ENCODE peak calls at places on chromosomes 2 and 18, in ten cellular contexts. One of them, this sample, is unnamed.

GRCh38 chr18:435940-436339 is 64.6 kb downstream of the COLEC12 start:
- DNase-seq in SK-N-SH: no peak
- DNase-seq in HCT116: no peak
- DNase-seq in IMR-90: peak
- DNase-seq in K562: no peak
- DNase-seq in HepG2: no peak
- DNase-seq in PC-3: no peak
- DNase-seq in colonic mucosa: no peak
- DNase-seq in kidney: no peak
- DNase-seq in endothelial cell of umbilical vein: no peak
- DNase-seq in this sample: no peak

GRCh38 chr2:204251118-204251757 is 294.0 kb upstream of the PARD3B start:
- DNase-seq in SK-N-SH: no peak
- DNase-seq in HCT116: no peak
- DNase-seq in IMR-90: no peak
- DNase-seq in K562: no peak
- DNase-seq in HepG2: no peak
- DNase-seq in PC-3: no peak
- DNase-seq in colonic mucosa: no peak
- DNase-seq in kidney: no peak
- DNase-seq in endothelial cell of umbilical vein: no peak
- DNase-seq in this sample: no peak

GRCh38 chr2:233152541-233152940 is 92.4 kb downstream of the INPP5D start:
- DNase-seq in SK-N-SH: no peak
- DNase-seq in HCT116: no peak
- DNase-seq in IMR-90: peak
- DNase-seq in K562: no peak
- DNase-seq in HepG2: no peak
- DNase-seq in PC-3: no peak
- DNase-seq in colonic mucosa: no peak
- DNase-seq in kidney: no peak
- DNase-seq in endothelial cell of umbilical vein: peak
- DNase-seq in this sample: no peak

GRCh38 chr2:50535971-50536759 is 495.8 kb downstream of the NRXN1 start:
- DNase-seq in SK-N-SH: peak
- DNase-seq in HCT116: peak
- DNase-seq in IMR-90: peak
- DNase-seq in K562: no peak
- DNase-seq in HepG2: peak
- DNase-seq in PC-3: peak
- DNase-seq in colonic mucosa: no peak
- DNase-seq in kidney: no peak
- DNase-seq in endothelial cell of umbilical vein: no peak
- DNase-seq in this sample: no peak

GRCh38 chr2:60505240-60505639 is 48.2 kb downstream of the BCL11A start:
- DNase-seq in SK-N-SH: no peak
- DNase-seq in HCT116: no peak
- DNase-seq in IMR-90: no peak
- DNase-seq in K562: no peak
- DNase-seq in HepG2: no peak
- DNase-seq in PC-3: no peak
- DNase-seq in colonic mucosa: no peak
- DNase-seq in kidney: no peak
- DNase-seq in endothelial cell of umbilical vein: no peak
- DNase-seq in this sample: no peak

GRCh38 chr2:69755862-69756467 is 14.0 kb downstream of the ANXA4 start:
- DNase-seq in SK-N-SH: no peak
- DNase-seq in HCT116: peak
- DNase-seq in IMR-90: peak
- DNase-seq in K562: no peak
- DNase-seq in HepG2: peak
- DNase-seq in PC-3: peak
- DNase-seq in colonic mucosa: peak
- DNase-seq in kidney: no peak
- DNase-seq in endothelial cell of umbilical vein: peak
- DNase-seq in this sample: no peak

GRCh38 chr18:80104364-80104779 is 4.7 kb upstream of the ADNP2 start:
- DNase-seq in SK-N-SH: no peak
- DNase-seq in HCT116: no peak
- DNase-seq in IMR-90: no peak
- DNase-seq in K562: no peak
- DNase-seq in HepG2: peak
- DNase-seq in PC-3: no peak
- DNase-seq in colonic mucosa: no peak
- DNase-seq in kidney: no peak
- DNase-seq in endothelial cell of umbilical vein: no peak
- DNase-seq in this sample: peak

GRCh38 chr2:109212836-109213563 is 84.0 kb downstream of the SH3RF3 start:
- DNase-seq in SK-N-SH: no peak
- DNase-seq in HCT116: no peak
- DNase-seq in IMR-90: no peak
- DNase-seq in K562: no peak
- DNase-seq in HepG2: no peak
- DNase-seq in PC-3: no peak
- DNase-seq in colonic mucosa: no peak
- DNase-seq in kidney: no peak
- DNase-seq in endothelial cell of umbilical vein: no peak
- DNase-seq in this sample: no peak

GRCh38 chr18:73975266-73975665 is 172.4 kb downstream of the FBXO15 start:
- DNase-seq in SK-N-SH: no peak
- DNase-seq in HCT116: no peak
- DNase-seq in IMR-90: peak
- DNase-seq in K562: no peak
- DNase-seq in HepG2: no peak
- DNase-seq in PC-3: no peak
- DNase-seq in colonic mucosa: no peak
- DNase-seq in kidney: no peak
- DNase-seq in endothelial cell of umbilical vein: no peak
- DNase-seq in this sample: no peak

GRCh38 chr18:51370996-51371395 is 173.5 kb upstream of the MEX3C start:
- DNase-seq in SK-N-SH: no peak
- DNase-seq in HCT116: no peak
- DNase-seq in IMR-90: no peak
- DNase-seq in K562: no peak
- DNase-seq in HepG2: no peak
- DNase-seq in PC-3: no peak
- DNase-seq in colonic mucosa: no peak
- DNase-seq in kidney: no peak
- DNase-seq in endothelial cell of umbilical vein: no peak
- DNase-seq in this sample: no peak

GRCh38 chr18:31554776-31555175 is 36.9 kb upstream of the TTR start:
- DNase-seq in SK-N-SH: no peak
- DNase-seq in HCT116: no peak
- DNase-seq in IMR-90: no peak
- DNase-seq in K562: no peak
- DNase-seq in HepG2: no peak
- DNase-seq in PC-3: no peak
- DNase-seq in colonic mucosa: no peak
- DNase-seq in kidney: no peak
- DNase-seq in endothelial cell of umbilical vein: no peak
- DNase-seq in this sample: no peak

GRCh38 chr2:42569116-42569711 is 782 bp downstream of the MTA3 start:
- DNase-seq in SK-N-SH: peak
- DNase-seq in HCT116: no peak
- DNase-seq in IMR-90: peak
- DNase-seq in K562: peak
- DNase-seq in HepG2: peak
- DNase-seq in PC-3: peak
- DNase-seq in colonic mucosa: peak
- DNase-seq in kidney: peak
- DNase-seq in endothelial cell of umbilical vein: peak
- DNase-seq in this sample: peak

GRCh38 chr2:74747411-74748080 is 86.4 kb upstream of the HK2 start:
- DNase-seq in SK-N-SH: no peak
- DNase-seq in HCT116: no peak
- DNase-seq in IMR-90: peak
- DNase-seq in K562: no peak
- DNase-seq in HepG2: peak
- DNase-seq in PC-3: no peak
- DNase-seq in colonic mucosa: no peak
- DNase-seq in kidney: no peak
- DNase-seq in endothelial cell of umbilical vein: no peak
- DNase-seq in this sample: no peak

GRCh38 chr2:234836251-234836650 is 115.6 kb upstream of the SH3BP4 start:
- DNase-seq in SK-N-SH: peak
- DNase-seq in HCT116: no peak
- DNase-seq in IMR-90: no peak
- DNase-seq in K562: no peak
- DNase-seq in HepG2: peak
- DNase-seq in PC-3: no peak
- DNase-seq in colonic mucosa: no peak
- DNase-seq in kidney: no peak
- DNase-seq in endothelial cell of umbilical vein: no peak
- DNase-seq in this sample: no peak

GRCh38 chr2:230930149-230930780 is 5.2 kb upstream of the GPR55 start:
- DNase-seq in SK-N-SH: no peak
- DNase-seq in HCT116: no peak
- DNase-seq in IMR-90: no peak
- DNase-seq in K562: no peak
- DNase-seq in HepG2: no peak
- DNase-seq in PC-3: no peak
- DNase-seq in colonic mucosa: no peak
- DNase-seq in kidney: no peak
- DNase-seq in endothelial cell of umbilical vein: no peak
- DNase-seq in this sample: peak

DNA sequence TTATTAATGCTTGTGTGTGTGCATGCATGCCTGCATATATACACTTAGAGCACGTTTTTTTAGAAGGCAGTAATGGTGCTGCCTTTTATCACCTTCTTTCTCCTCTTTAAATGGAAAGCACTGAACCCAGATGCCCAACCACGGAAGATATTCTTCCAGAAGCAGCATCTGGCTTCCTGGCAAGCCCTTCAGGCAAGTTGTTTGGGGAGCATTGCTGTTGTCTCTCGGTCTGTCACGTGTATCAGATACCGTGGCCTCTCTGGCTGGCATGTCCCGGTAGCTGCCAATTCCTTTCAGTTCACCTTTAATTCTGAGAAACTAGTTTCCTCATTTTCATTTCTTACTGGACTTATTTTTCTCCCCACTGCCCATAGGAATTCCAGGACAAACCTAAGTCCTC is 587.8 kb downstream of the ARHGAP15 start:
- DNase-seq in SK-N-SH: peak
- DNase-seq in HCT116: no peak
- DNase-seq in IMR-90: peak
- DNase-seq in K562: no peak
- DNase-seq in HepG2: no peak
- DNase-seq in PC-3: no peak
- DNase-seq in colonic mucosa: peak
- DNase-seq in kidney: no peak
- DNase-seq in endothelial cell of umbilical vein: no peak
- DNase-seq in this sample: no peak
- TF ChIP-seq CTCF in SK-N-SH: no peak
- TF ChIP-seq CTCF in HCT116: no peak
- TF ChIP-seq CTCF in IMR-90: no peak
- TF ChIP-seq CTCF in K562: no peak
- TF ChIP-seq CTCF in HepG2: no peak
- TF ChIP-seq CTCF in PC-3: no peak
- TF ChIP-seq CTCF in colonic mucosa: no peak
- TF ChIP-seq CTCF in kidney: no peak
- TF ChIP-seq CTCF in endothelial cell of umbilical vein: no peak
- TF ChIP-seq CTCF in this sample: no peak

GRCh38 chr2:96800061-96800761 is 15.9 kb upstream of the CNNM3 start:
- DNase-seq in SK-N-SH: peak
- DNase-seq in HCT116: no peak
- DNase-seq in IMR-90: no peak
- DNase-seq in K562: no peak
- DNase-seq in HepG2: no peak
- DNase-seq in PC-3: no peak
- DNase-seq in colonic mucosa: no peak
- DNase-seq in kidney: peak
- DNase-seq in endothelial cell of umbilical vein: no peak
- DNase-seq in this sample: no peak

GRCh38 chr2:96801464-96802280 is 14.4 kb upstream of the CNNM3 start:
- DNase-seq in SK-N-SH: no peak
- DNase-seq in HCT116: no peak
- DNase-seq in IMR-90: no peak
- DNase-seq in K562: no peak
- DNase-seq in HepG2: no peak
- DNase-seq in PC-3: no peak
- DNase-seq in colonic mucosa: no peak
- DNase-seq in kidney: peak
- DNase-seq in endothelial cell of umbilical vein: no peak
- DNase-seq in this sample: no peak

GRCh38 chr2:96799623-96799935 is 16.5 kb upstream of the CNNM3 start:
- DNase-seq in SK-N-SH: no peak
- DNase-seq in HCT116: no peak
- DNase-seq in IMR-90: no peak
- DNase-seq in K562: no peak
- DNase-seq in HepG2: no peak
- DNase-seq in PC-3: no peak
- DNase-seq in colonic mucosa: no peak
- DNase-seq in kidney: peak
- DNase-seq in endothelial cell of umbilical vein: no peak
- DNase-seq in this sample: no peak

GRCh38 chr2:96802281-96802595 is 13.8 kb upstream of the CNNM3 start:
- DNase-seq in SK-N-SH: peak
- DNase-seq in HCT116: no peak
- DNase-seq in IMR-90: no peak
- DNase-seq in K562: no peak
- DNase-seq in HepG2: no peak
- DNase-seq in PC-3: no peak
- DNase-seq in colonic mucosa: no peak
- DNase-seq in kidney: peak
- DNase-seq in endothelial cell of umbilical vein: no peak
- DNase-seq in this sample: no peak

GRCh38 chr2:96800762-96801463 is 15.2 kb upstream of the CNNM3 start:
- DNase-seq in SK-N-SH: peak
- DNase-seq in HCT116: no peak
- DNase-seq in IMR-90: peak
- DNase-seq in K562: peak
- DNase-seq in HepG2: peak
- DNase-seq in PC-3: peak
- DNase-seq in colonic mucosa: peak
- DNase-seq in kidney: peak
- DNase-seq in endothelial cell of umbilical vein: peak
- DNase-seq in this sample: peak
- H3K9ac ChIP-seq in SK-N-SH: no peak
- H3K9ac ChIP-seq in HCT116: no peak
- H3K9ac ChIP-seq in IMR-90: no peak
- H3K9ac ChIP-seq in K562: peak
- H3K9ac ChIP-seq in HepG2: no peak
- H3K9ac ChIP-seq in PC-3: no peak
- H3K9ac ChIP-seq in colonic mucosa: no peak
- H3K9ac ChIP-seq in kidney: no peak
- H3K9ac ChIP-seq in endothelial cell of umbilical vein: no peak
- H3K9ac ChIP-seq in this sample: no peak

GRCh38 chr2:216109962-216110614 is 940 bp downstream of the XRCC5 start:
- DNase-seq in SK-N-SH: no peak
- DNase-seq in HCT116: peak
- DNase-seq in IMR-90: peak
- DNase-seq in K562: no peak
- DNase-seq in HepG2: peak
- DNase-seq in PC-3: peak
- DNase-seq in colonic mucosa: no peak
- DNase-seq in kidney: no peak
- DNase-seq in endothelial cell of umbilical vein: peak
- DNase-seq in this sample: peak
- TF ChIP-seq CTCF in SK-N-SH: peak
- TF ChIP-seq CTCF in HCT116: peak
- TF ChIP-seq CTCF in IMR-90: peak
- TF ChIP-seq CTCF in K562: peak
- TF ChIP-seq CTCF in HepG2: peak
- TF ChIP-seq CTCF in PC-3: peak
- TF ChIP-seq CTCF in colonic mucosa: no peak
- TF ChIP-seq CTCF in kidney: no peak
- TF ChIP-seq CTCF in endothelial cell of umbilical vein: peak
- TF ChIP-seq CTCF in this sample: peak

GRCh38 chr2:113172721-113173562 is 829 bp upstream of the PSD4 start:
- DNase-seq in SK-N-SH: no peak
- DNase-seq in HCT116: no peak
- DNase-seq in IMR-90: no peak
- DNase-seq in K562: no peak
- DNase-seq in HepG2: no peak
- DNase-seq in PC-3: no peak
- DNase-seq in colonic mucosa: no peak
- DNase-seq in kidney: peak
- DNase-seq in endothelial cell of umbilical vein: no peak
- DNase-seq in this sample: no peak
- H3K9ac ChIP-seq in SK-N-SH: no peak
- H3K9ac ChIP-seq in HCT116: no peak
- H3K9ac ChIP-seq in IMR-90: no peak
- H3K9ac ChIP-seq in K562: peak
- H3K9ac ChIP-seq in HepG2: peak
- H3K9ac ChIP-seq in PC-3: no peak
- H3K9ac ChIP-seq in colonic mucosa: no peak
- H3K9ac ChIP-seq in kidney: no peak
- H3K9ac ChIP-seq in endothelial cell of umbilical vein: no peak
- H3K9ac ChIP-seq in this sample: no peak